ENCODE peak calls at places on chromosomes 6 and 20, in five cellular contexts. One of them, this sample, is unnamed.

GRCh38 chr6:116682334-116682712 is 1.3 kb downstream of the KPNA5 start:
- DNase-seq in HCT116: no peak
- DNase-seq in A549: no peak
- DNase-seq in K562: no peak
- DNase-seq in GM23338: no peak
- DNase-seq in this sample: peak

GRCh38 chr6:109103942-109104341 is 8.6 kb downstream of the CEP57L1 start:
- DNase-seq in K562: no peak
- DNase-seq in HCT116: no peak
- DNase-seq in GM23338: no peak
- DNase-seq in A549: no peak
- DNase-seq in this sample: no peak

GRCh38 chr6:89313006-89313405 is 2.1 kb downstream of the GABRR2 start:
- DNase-seq in GM23338: peak
- DNase-seq in K562: no peak
- DNase-seq in A549: no peak
- DNase-seq in HCT116: no peak
- DNase-seq in this sample: no peak

GRCh38 chr6:68760941-68761676 is 126.0 kb downstream of the ADGRB3 start:
- DNase-seq in A549: no peak
- DNase-seq in HCT116: no peak
- DNase-seq in K562: no peak
- DNase-seq in GM23338: no peak
- DNase-seq in this sample: no peak

GRCh38 chr20:25706793-25707192 is 10.1 kb upstream of the ZNF337 start:
- DNase-seq in GM23338: no peak
- DNase-seq in K562: no peak
- DNase-seq in HCT116: no peak
- DNase-seq in A549: no peak
- DNase-seq in this sample: no peak

GRCh38 chr6:88725111-88725711 is 238.2 kb downstream of the RNGTT start:
- DNase-seq in GM23338: peak
- DNase-seq in A549: no peak
- DNase-seq in K562: no peak
- DNase-seq in HCT116: no peak
- DNase-seq in this sample: no peak

GRCh38 chr20:1215386-1216170 is 10.3 kb upstream of the RAD21L1 start:
- DNase-seq in A549: no peak
- DNase-seq in K562: peak
- DNase-seq in GM23338: no peak
- DNase-seq in HCT116: no peak
- DNase-seq in this sample: no peak

GRCh38 chr6:159934181-159934580 is 34.7 kb upstream of the IGF2R start:
- DNase-seq in A549: no peak
- DNase-seq in K562: no peak
- DNase-seq in GM23338: no peak
- DNase-seq in HCT116: no peak
- DNase-seq in this sample: no peak

GRCh38 chr20:4817230-4817671 is 95.5 kb downstream of the PRND start:
- DNase-seq in HCT116: no peak
- DNase-seq in GM23338: no peak
- DNase-seq in A549: peak
- DNase-seq in K562: peak
- DNase-seq in this sample: no peak

GRCh38 chr6:15378864-15379263 is 133.0 kb downstream of the JARID2 start:
- DNase-seq in HCT116: no peak
- DNase-seq in GM23338: no peak
- DNase-seq in K562: no peak
- DNase-seq in A549: no peak
- DNase-seq in this sample: no peak

GRCh38 chr20:58022711-58023110 is 205.7 kb downstream of the ANKRD60 start:
- DNase-seq in HCT116: no peak
- DNase-seq in A549: no peak
- DNase-seq in GM23338: no peak
- DNase-seq in K562: no peak
- DNase-seq in this sample: no peak

GRCh38 chr20:43843965-43844660 is 70.5 kb upstream of the TOX2 start:
- DNase-seq in HCT116: no peak
- DNase-seq in K562: no peak
- DNase-seq in GM23338: no peak
- DNase-seq in A549: no peak
- DNase-seq in this sample: no peak

GRCh38 chr6:151481752-151482151 is 12.1 kb upstream of the CCDC170 start:
- DNase-seq in GM23338: no peak
- DNase-seq in K562: no peak
- DNase-seq in A549: no peak
- DNase-seq in HCT116: no peak
- DNase-seq in this sample: no peak

GRCh38 chr6:13624871-13625288 is 9.7 kb downstream of the NOL7 start:
- DNase-seq in A549: peak
- DNase-seq in GM23338: peak
- DNase-seq in HCT116: peak
- DNase-seq in K562: peak
- DNase-seq in this sample: peak

GRCh38 chr20:40980106-40980827 is 48.4 kb upstream of the TOP1 start:
- DNase-seq in HCT116: no peak
- DNase-seq in K562: no peak
- DNase-seq in GM23338: no peak
- DNase-seq in A549: no peak
- DNase-seq in this sample: no peak

GRCh38 chr6:24738732-24739131 is 19.8 kb upstream of the C6orf62 start:
- DNase-seq in A549: no peak
- DNase-seq in HCT116: no peak
- DNase-seq in K562: no peak
- DNase-seq in GM23338: no peak
- DNase-seq in this sample: no peak

GRCh38 chr6:153511896-153512496 is 380.9 kb upstream of the RGS17 start:
- DNase-seq in A549: peak
- DNase-seq in K562: peak
- DNase-seq in HCT116: peak
- DNase-seq in GM23338: peak
- DNase-seq in this sample: peak

GRCh38 chr20:34954905-34955231 is 738 bp downstream of the GSS start:
- DNase-seq in GM23338: peak
- DNase-seq in HCT116: peak
- DNase-seq in K562: peak
- DNase-seq in A549: no peak
- DNase-seq in this sample: no peak

GRCh38 chr20:3318226-3318884 is 79.4 kb upstream of the SLC4A11 start:
- DNase-seq in GM23338: no peak
- DNase-seq in HCT116: no peak
- DNase-seq in K562: no peak
- DNase-seq in A549: no peak
- DNase-seq in this sample: no peak

GRCh38 chr20:22389836-22390542 is 194.4 kb downstream of the FOXA2 start:
- DNase-seq in GM23338: peak
- DNase-seq in A549: peak
- DNase-seq in HCT116: peak
- DNase-seq in K562: no peak
- DNase-seq in this sample: no peak

GRCh38 chr6:19851273-19852089 is 14.3 kb downstream of the ID4 start:
- DNase-seq in HCT116: peak
- DNase-seq in A549: peak
- DNase-seq in K562: no peak
- DNase-seq in GM23338: peak
- DNase-seq in this sample: no peak

GRCh38 chr6:128167552-128167951 is 266.7 kb upstream of the THEMIS start:
- DNase-seq in A549: no peak
- DNase-seq in GM23338: no peak
- DNase-seq in HCT116: no peak
- DNase-seq in K562: no peak
- DNase-seq in this sample: no peak

GRCh38 chr6:75158176-75158575 is 47.7 kb downstream of the COL12A1 start:
- DNase-seq in HCT116: no peak
- DNase-seq in A549: no peak
- DNase-seq in K562: no peak
- DNase-seq in GM23338: no peak
- DNase-seq in this sample: no peak
- TF ChIP-seq REST in HCT116: no peak
- TF ChIP-seq REST in A549: no peak
- TF ChIP-seq REST in K562: no peak
- TF ChIP-seq REST in GM23338: no peak
- TF ChIP-seq REST in this sample: no peak

GRCh38 chr6:45624228-45624627 is 246.5 kb upstream of the SUPT3H start:
- DNase-seq in HCT116: no peak
- DNase-seq in A549: no peak
- DNase-seq in GM23338: no peak
- DNase-seq in K562: no peak
- DNase-seq in this sample: no peak
- H3K27ac ChIP-seq in HCT116: no peak
- H3K27ac ChIP-seq in A549: no peak
- H3K27ac ChIP-seq in GM23338: no peak
- H3K27ac ChIP-seq in K562: no peak
- H3K27ac ChIP-seq in this sample: no peak

DNA sequence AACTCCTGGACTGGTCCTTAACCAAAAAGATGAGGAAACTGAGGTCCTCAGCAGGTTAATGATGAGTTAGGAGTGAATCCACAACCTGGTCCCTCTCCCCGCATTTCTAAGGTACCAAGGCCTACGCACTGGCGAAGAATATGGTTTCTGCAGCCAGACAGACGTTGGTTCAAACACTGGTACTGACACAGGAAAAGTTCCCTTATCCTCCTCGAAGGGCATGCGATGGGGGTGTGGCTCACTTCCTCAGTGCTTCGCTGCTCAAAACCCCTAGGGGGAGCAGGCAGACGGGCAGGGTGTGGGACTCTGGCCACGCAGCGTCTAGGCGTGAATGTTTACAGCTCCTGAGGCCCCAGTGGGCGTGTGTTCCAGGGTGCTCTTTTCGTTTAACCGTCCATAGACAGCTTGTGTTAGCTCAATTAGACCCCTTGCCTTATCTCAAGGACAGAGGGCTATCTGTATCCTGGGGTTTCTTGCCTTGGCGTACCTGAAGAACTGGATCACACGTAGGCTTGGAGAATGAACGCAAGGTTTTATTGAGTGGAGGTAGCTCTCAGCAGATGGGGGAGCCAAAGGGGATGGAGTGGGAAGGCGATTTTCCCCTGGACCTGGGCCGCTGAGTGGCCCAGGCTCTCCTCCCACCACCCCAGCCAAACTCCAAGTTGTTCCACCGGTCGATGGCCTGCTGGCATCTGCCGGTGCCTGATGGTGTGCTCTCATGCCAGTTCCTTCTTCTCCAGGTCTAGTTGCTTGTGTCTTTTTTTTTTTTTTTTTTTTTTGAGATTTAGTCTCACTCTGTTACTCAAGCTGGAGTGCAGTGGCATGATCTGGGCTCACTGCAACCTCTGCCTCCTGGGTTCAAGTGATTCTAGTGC is 31.8 kb upstream of the PTPN1 start:
- DNase-seq in K562: peak
- DNase-seq in HCT116: peak
- DNase-seq in GM23338: peak
- DNase-seq in A549: peak
- DNase-seq in this sample: no peak
- TF ChIP-seq REST in K562: no peak
- TF ChIP-seq REST in HCT116: no peak
- TF ChIP-seq REST in GM23338: no peak
- TF ChIP-seq REST in A549: no peak
- TF ChIP-seq REST in this sample: no peak

GRCh38 chr6:79377830-79378460 is 143.5 kb upstream of the HMGN3 start:
- DNase-seq in K562: no peak
- DNase-seq in GM23338: peak
- DNase-seq in HCT116: no peak
- DNase-seq in A549: no peak
- DNase-seq in this sample: no peak

GRCh38 chr6:79375635-79376425 is 141.3 kb upstream of the HMGN3 start:
- DNase-seq in K562: no peak
- DNase-seq in HCT116: no peak
- DNase-seq in A549: no peak
- DNase-seq in GM23338: no peak
- DNase-seq in this sample: no peak

GRCh38 chr6:79374308-79374707 is 139.8 kb upstream of the HMGN3 start:
- DNase-seq in HCT116: no peak
- DNase-seq in A549: no peak
- DNase-seq in GM23338: no peak
- DNase-seq in K562: no peak
- DNase-seq in this sample: no peak

GRCh38 chr6:79378957-79379356 is 144.5 kb upstream of the HMGN3 start:
- DNase-seq in HCT116: no peak
- DNase-seq in GM23338: no peak
- DNase-seq in K562: no peak
- DNase-seq in A549: no peak
- DNase-seq in this sample: no peak

GRCh38 chr6:79377047-79377446 is 142.6 kb upstream of the HMGN3 start:
- DNase-seq in K562: no peak
- DNase-seq in A549: no peak
- DNase-seq in GM23338: no peak
- DNase-seq in HCT116: no peak
- DNase-seq in this sample: no peak
- H3K27ac ChIP-seq in K562: no peak
- H3K27ac ChIP-seq in A549: no peak
- H3K27ac ChIP-seq in GM23338: no peak
- H3K27ac ChIP-seq in HCT116: no peak
- H3K27ac ChIP-seq in this sample: no peak

DNA sequence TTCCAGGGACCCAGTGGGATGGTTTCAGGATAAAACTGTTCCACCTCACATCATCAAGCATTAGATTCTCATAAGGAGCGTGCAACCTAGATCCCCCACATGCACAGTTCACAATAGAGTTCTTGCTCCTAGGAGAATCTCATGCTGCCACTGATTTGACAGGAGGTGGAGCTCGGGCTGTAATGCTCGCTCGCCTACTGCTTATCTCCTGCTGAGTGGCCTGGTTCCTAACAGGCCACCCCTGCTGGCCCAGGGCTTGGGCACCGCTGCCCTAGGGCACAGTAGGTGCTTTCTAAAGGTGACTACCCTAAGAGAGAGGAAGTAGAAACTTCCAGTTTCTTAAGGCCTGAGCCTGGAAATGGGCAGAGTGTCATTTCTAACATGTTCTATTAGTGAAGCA is 656.9 kb downstream of the PRKN start:
- DNase-seq in A549: no peak
- DNase-seq in K562: no peak
- DNase-seq in GM23338: no peak
- DNase-seq in HCT116: no peak
- DNase-seq in this sample: no peak
- TF ChIP-seq REST in A549: no peak
- TF ChIP-seq REST in K562: no peak
- TF ChIP-seq REST in GM23338: no peak
- TF ChIP-seq REST in HCT116: no peak
- TF ChIP-seq REST in this sample: no peak

GRCh38 chr6:106802141-106802540 is 172.4 kb downstream of the CD24 start:
- DNase-seq in A549: no peak
- DNase-seq in GM23338: no peak
- DNase-seq in HCT116: no peak
- DNase-seq in K562: no peak
- DNase-seq in this sample: no peak
- H3K27ac ChIP-seq in A549: no peak
- H3K27ac ChIP-seq in GM23338: no peak
- H3K27ac ChIP-seq in HCT116: no peak
- H3K27ac ChIP-seq in K562: no peak
- H3K27ac ChIP-seq in this sample: no peak